ENCODE peak calls at places on chromosomes 6 and 20, in nine cellular contexts. W is CD8-positive, alpha-beta memory T cell; Y is right cardiac atrium; Q is mammary epithelial cell; C is mesendoderm; V is left ventricle myocardium inferior; D is body of pancreas; P is breast epithelium; X is spleen. H is an unnamed sample.

GRCh38 chr20:45020236-45020886 is 54.0 kb downstream of the STK4 start:
- DNase-seq in W (no peak), Y (no peak), Q (peak; percentile 47), C (no peak), V (no peak), D (peak; percentile 8), P (no peak), X (no peak), H (no peak)

GRCh38 chr6:146090474-146090873 is 61.6 kb downstream of the GRM1 start:
- DNase-seq in W (no peak), Y (no peak), Q (peak; percentile 57), C (no peak), V (no peak), D (no peak), P (no peak), X (no peak), H (no peak)

GRCh38 chr6:30025197-30025596 is 35.9 kb upstream of the POLR1H start:
- DNase-seq in W (no peak), Y (no peak), Q (no peak), C (no peak), V (no peak), D (no peak), P (no peak), X (no peak), H (no peak)

GRCh38 chr20:43949741-43950618 is 35.3 kb downstream of the TOX2 start:
- DNase-seq in W (peak; percentile 68), Y (peak; percentile 76), Q (no peak), C (no peak), V (peak; percentile 46), D (peak; percentile 46), P (no peak), X (peak; percentile 91), H (peak; percentile 66)

GRCh38 chr20:23187759-23188158 is 101.6 kb upstream of the CD93 start:
- DNase-seq in W (no peak), Y (no peak), Q (peak; percentile 47), C (no peak), V (peak; percentile 46), D (peak; percentile 44), P (no peak), X (peak; percentile 60), H (no peak)

GRCh38 chr6:30231067-30231466 is 17.9 kb upstream of the TRIM26 start:
- DNase-seq in W (no peak), Y (no peak), Q (no peak), C (no peak), V (no peak), D (no peak), P (no peak), X (no peak), H (no peak)

GRCh38 chr6:107066697-107067659 is 39.0 kb downstream of the MTRES1 start:
- DNase-seq in W (no peak), Y (no peak), Q (no peak), C (no peak), V (no peak), D (no peak), P (no peak), X (no peak), H (no peak)

GRCh38 chr6:79984261-79984660 is 20.2 kb upstream of the TTK start:
- DNase-seq in W (peak; percentile 7), Y (no peak), Q (peak; percentile 71), C (peak; percentile 57), V (no peak), D (no peak), P (no peak), X (no peak), H (no peak)

GRCh38 chr6:18528084-18528743 is 141.1 kb downstream of the RNF144B start:
- DNase-seq in W (no peak), Y (no peak), Q (no peak), C (peak; percentile 38), V (no peak), D (no peak), P (no peak), X (no peak), H (no peak)

GRCh38 chr20:62817975-62818591 is 1.2 kb downstream of the COL9A3 start:
- DNase-seq in W (no peak), Y (no peak), Q (no peak), C (no peak), V (no peak), D (no peak), P (no peak), X (no peak), H (no peak)

GRCh38 chr20:62815066-62815991 is 1.5 kb upstream of the COL9A3 start:
- DNase-seq in W (no peak), Y (peak; percentile 83), Q (no peak), C (peak; percentile 91), V (no peak), D (no peak), P (no peak), X (no peak), H (no peak)

GRCh38 chr20:62816031-62816878 is 595 bp upstream of the COL9A3 start:
- DNase-seq in W (no peak), Y (no peak), Q (no peak), C (peak; percentile 98), V (no peak), D (no peak), P (no peak), X (no peak), H (no peak)

GRCh38 chr20:62818592-62819493 is 2.0 kb downstream of the COL9A3 start:
- DNase-seq in W (no peak), Y (peak; percentile 93), Q (peak; percentile 52), C (no peak), V (peak; percentile 76), D (peak; percentile 53), P (no peak), X (no peak), H (no peak)

DNA sequence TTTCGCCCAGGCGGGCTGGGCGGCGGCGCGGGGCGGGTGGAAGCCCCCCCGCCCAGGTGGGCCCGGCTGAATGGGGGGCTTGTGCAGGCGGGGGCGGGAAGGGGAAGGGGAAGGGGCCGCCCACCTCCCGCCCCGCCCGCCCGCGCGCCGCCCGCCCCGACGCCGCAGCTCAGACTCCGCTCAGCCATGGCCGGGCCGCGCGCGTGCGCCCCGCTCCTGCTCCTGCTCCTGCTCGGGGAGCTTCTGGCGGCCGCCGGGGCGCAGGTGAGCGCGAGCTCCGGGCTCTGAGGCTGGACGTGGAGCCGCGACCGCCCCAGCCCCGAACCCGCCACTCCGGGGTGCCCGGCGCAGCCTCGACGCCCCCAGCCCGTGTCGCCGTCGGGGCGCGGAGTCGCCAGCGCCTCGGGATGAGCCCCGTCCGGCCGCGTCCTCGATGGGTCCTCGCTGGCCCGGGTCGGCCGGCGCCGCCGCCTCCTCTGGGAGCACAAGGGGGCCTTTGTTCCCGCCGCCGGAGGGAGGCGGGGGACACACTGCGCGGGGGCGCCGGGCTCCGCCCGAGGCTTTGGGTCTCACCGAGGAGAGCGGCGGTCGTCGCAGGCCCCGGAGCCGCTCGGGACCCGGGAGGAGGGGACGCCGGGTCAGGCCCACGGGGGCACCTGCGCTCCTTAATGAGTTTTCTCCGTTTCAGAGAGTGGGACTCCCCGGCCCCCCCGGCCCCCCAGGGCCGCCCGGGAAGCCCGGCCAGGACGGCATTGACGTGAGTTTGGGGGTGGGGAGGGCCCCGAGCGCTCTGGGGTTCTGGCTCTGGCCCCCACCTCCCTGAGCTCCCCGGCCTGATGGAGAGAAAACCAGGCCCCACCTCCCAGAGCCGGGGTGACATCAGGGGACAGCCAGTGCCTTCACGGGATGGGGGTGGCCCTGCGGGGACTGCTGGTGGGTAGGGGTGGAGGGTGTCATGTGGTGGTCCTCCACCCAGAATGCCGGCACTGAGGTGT is at the start of gene COL9A3:
- DNase-seq in W (no peak), Y (no peak), Q (no peak), C (peak; percentile 49), V (no peak), D (no peak), P (no peak), X (no peak), H (no peak)
- H3K4me3 ChIP-seq in W (no peak within 1 kb of the TSS), Y (peak within 1 kb of the TSS; percentile 33), Q (no peak within 1 kb of the TSS), C (peak within 1 kb of the TSS; percentile 5), V (peak within 1 kb of the TSS; percentile 59), D (no peak within 1 kb of the TSS), P (peak within 1 kb of the TSS; percentile 70), X (no peak within 1 kb of the TSS), H (peak within 1 kb of the TSS; percentile 35)

GRCh38 chr6:33160728-33161323 is 31.4 kb downstream of the COL11A2 start:
- DNase-seq in W (no peak), Y (peak; percentile 80), Q (peak; percentile 58), C (peak; percentile 21), V (no peak), D (peak; percentile 36), P (no peak), X (no peak), H (no peak)
- H3K4me1 ChIP-seq in W (peaks cover 11% of the 10 kb centered on the region), Y (no peaks in the 10 kb centered on the region), Q (peaks cover 6% of the 10 kb centered on the region), C (no peaks in the 10 kb centered on the region), V (peaks cover 16% of the 10 kb centered on the region), D (peaks cover 13% of the 10 kb centered on the region), P (peaks cover 4% of the 10 kb centered on the region), X (peaks cover 15% of the 10 kb centered on the region), H (peaks cover 6% of the 10 kb centered on the region)

DNA sequence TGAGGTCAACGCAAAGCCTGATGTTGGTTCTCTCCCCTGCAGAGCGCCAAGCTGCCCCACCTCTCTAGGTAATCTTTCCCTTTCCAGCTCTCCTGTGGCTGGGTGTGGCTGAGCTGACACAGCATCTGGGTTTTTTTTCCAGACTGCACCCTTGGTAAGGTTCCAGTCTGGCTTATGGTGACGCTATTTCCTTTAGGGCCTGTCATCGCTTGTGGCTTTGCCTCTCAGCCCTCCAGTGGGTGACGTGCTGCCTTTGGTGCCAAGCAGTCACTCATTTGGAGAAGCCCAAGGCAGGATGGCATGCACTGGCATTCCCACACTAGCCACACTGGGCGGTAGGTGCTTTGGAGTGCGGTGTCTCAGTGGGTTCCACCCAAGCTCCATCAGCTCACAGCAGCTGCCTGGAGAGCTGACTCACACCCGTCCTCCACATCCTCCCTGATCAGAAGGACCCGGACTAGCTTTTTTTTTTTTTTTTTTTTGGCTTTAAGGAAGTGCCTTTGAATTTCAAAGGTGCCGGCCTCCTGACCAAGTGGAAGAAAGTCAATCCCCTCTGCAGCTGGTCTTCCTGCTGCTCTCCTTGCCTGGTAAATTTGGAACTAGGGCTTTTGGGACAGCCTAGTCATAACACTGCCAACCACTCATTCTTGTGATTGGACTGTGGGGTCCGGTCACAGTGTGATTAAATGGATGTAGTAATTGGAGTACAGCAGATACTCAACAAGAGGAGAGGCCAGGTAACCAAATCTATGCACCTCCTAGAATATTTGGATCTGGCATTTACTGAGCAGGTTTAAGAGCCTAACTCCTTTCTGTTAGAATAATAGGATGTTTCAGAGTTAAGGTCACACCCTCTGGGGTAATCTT is 153.6 kb downstream of the CD83 start:
- DNase-seq in W (no peak), Y (no peak), Q (peak; percentile 100), C (no peak), V (no peak), D (peak; percentile 32), P (no peak), X (no peak), H (no peak)
- H3K4me3 ChIP-seq in W (no peak overlapping the region), Y (no peak overlapping the region), Q (no peak overlapping the region), C (no peak overlapping the region), V (no peak overlapping the region), D (no peak overlapping the region), P (no peak overlapping the region), X (no peak overlapping the region), H (no peak overlapping the region)

GRCh38 chr6:15433517-15433874 is 187.6 kb downstream of the JARID2 start:
- DNase-seq in W (no peak), Y (no peak), Q (no peak), C (no peak), V (no peak), D (no peak), P (no peak), X (no peak), H (no peak)
- H3K4me1 ChIP-seq in W (peaks cover 40% of the 10 kb centered on the region), Y (peaks cover 23% of the 10 kb centered on the region), Q (peaks cover 24% of the 10 kb centered on the region), C (peaks cover 52% of the 10 kb centered on the region), V (peaks cover 74% of the 10 kb centered on the region), D (peaks cover 32% of the 10 kb centered on the region), P (peaks cover 9% of the 10 kb centered on the region), X (peaks cover 79% of the 10 kb centered on the region), H (peaks cover 23% of the 10 kb centered on the region)